ENCODE peak calls at places on chromosome 3, in four cellular contexts. E, N, S and C are unnamed samples.

GRCh38 chr3:60742606-60743145 is 508.6 kb downstream of the FHIT start:
- DNase-seq in E (no peak), S (no peak), N (peak; percentile 64), C (no peak)

GRCh38 chr3:60363817-60364216 is 887.4 kb downstream of the FHIT start:
- DNase-seq in S (no peak), N (peak; percentile 3), E (no peak), C (no peak)

GRCh38 chr3:125379483-125379882 is 4.4 kb upstream of the ZNF148 start:
- DNase-seq in E (no peak), S (no peak), N (no peak), C (no peak)

GRCh38 chr3:126124148-126124868 is 40.4 kb upstream of the SLC41A3 start:
- DNase-seq in S (peak; percentile 64), E (no peak), N (no peak), C (no peak)

GRCh38 chr3:52787672-52788625 is 6.6 kb upstream of the ITIH3 start:
- DNase-seq in E (no peak), S (peak; percentile 72), N (no peak), C (no peak)

GRCh38 chr3:94665922-94666321 is 603.1 kb downstream of the NSUN3 start:
- DNase-seq in S (no peak), E (no peak), N (no peak), C (no peak)

GRCh38 chr3:37442397-37442796 is 268.0 kb upstream of the LRRFIP2 start:
- DNase-seq in S (no peak), E (no peak), N (no peak), C (no peak)

GRCh38 chr3:77467702-77468407 is 428.0 kb downstream of the ROBO2 start:
- DNase-seq in E (no peak), S (no peak), N (no peak), C (peak; percentile 8)

GRCh38 chr3:39990532-39990931 is 181.1 kb downstream of the MYRIP start:
- DNase-seq in E (no peak), S (no peak), N (peak; percentile 79), C (peak; percentile 38)

GRCh38 chr3:31634485-31634884 is 101.8 kb downstream of the STT3B start:
- DNase-seq in N (peak; percentile 14), E (no peak), S (no peak), C (no peak)

GRCh38 chr3:18841422-18842343 is 306.6 kb upstream of the KCNH8 start:
- DNase-seq in E (no peak), N (peak; percentile 2), S (no peak), C (no peak)

GRCh38 chr3:46422617-46423016 is 15.6 kb downstream of the CCRL2 start:
- DNase-seq in N (peak; percentile 38), E (no peak), S (no peak), C (no peak)

GRCh38 chr3:149432149-149432548 is 42.3 kb upstream of the TM4SF4 start:
- DNase-seq in N (no peak), S (no peak), E (no peak), C (no peak)

GRCh38 chr3:195907730-195908438 is 467 bp downstream of the TNK2 start:
- DNase-seq in S (peak; percentile 79), N (no peak), E (peak; percentile 62), C (no peak)

GRCh38 chr3:132545471-132545870 is 51.6 kb upstream of the ACKR4 start:
- DNase-seq in E (no peak), S (no peak), N (peak; percentile 47), C (no peak)

GRCh38 chr3:50620420-50620819 is 3.5 kb downstream of the MAPKAPK3 start:
- DNase-seq in N (no peak), S (no peak), E (no peak), C (peak; percentile 76)

GRCh38 chr3:43704697-43705096 is 14.0 kb downstream of the ABHD5 start:
- DNase-seq in E (no peak), N (no peak), S (no peak), C (no peak)

GRCh38 chr3:114272271-114272670 is 21.6 kb upstream of the TIGIT start:
- DNase-seq in E (no peak), N (peak; percentile 13), S (no peak), C (no peak)

GRCh38 chr3:136943396-136943795 is 14.4 kb upstream of the IL20RB start:
- DNase-seq in S (no peak), E (no peak), N (no peak), C (no peak)

GRCh38 chr3:32347286-32348125 is 44.1 kb upstream of the CMTM7 start:
- DNase-seq in E (no peak), N (peak; percentile 22), S (no peak), C (no peak)

GRCh38 chr3:51384145-51384729 is 854 bp upstream of the MANF start:
- DNase-seq in S (no peak), N (no peak), E (peak; percentile 11), C (no peak)

GRCh38 chr3:94285874-94286273 is 223.0 kb downstream of the NSUN3 start:
- DNase-seq in E (no peak), N (peak; percentile 38), S (no peak), C (no peak)

GRCh38 chr3:192467230-192468186 is 259.8 kb downstream of the FGF12 start:
- DNase-seq in E (no peak), S (no peak), N (peak; percentile 65), C (peak; percentile 23)

GRCh38 chr3:10665611-10666010 is 150.4 kb upstream of the SLC6A11 start:
- DNase-seq in S (no peak), E (no peak), N (no peak), C (no peak)

GRCh38 chr3:38165722-38166387 is 518 bp downstream of the OXSR1 start:
- DNase-seq in S (no peak), N (peak; percentile 17), E (no peak), C (no peak)

GRCh38 chr3:172697558-172697957 is 13.3 kb downstream of the NCEH1 start:
- DNase-seq in S (no peak), E (no peak), N (no peak), C (no peak)

GRCh38 chr3:62926494-62926893 is 51.3 kb upstream of the CADPS start:
- DNase-seq in S (no peak), E (no peak), N (no peak), C (no peak)

GRCh38 chr3:105584351-105584790 is 217.7 kb downstream of the ALCAM start:
- DNase-seq in N (no peak), S (no peak), E (no peak), C (no peak)

GRCh38 chr3:188779537-188779936 is 392.2 kb upstream of the TPRG1 start:
- DNase-seq in E (no peak), S (no peak), N (no peak), C (no peak)

GRCh38 chr3:171348121-171348520 is 112.1 kb downstream of the TNIK start:
- DNase-seq in E (no peak), S (no peak), N (peak; percentile 58), C (no peak)

GRCh38 chr3:146020969-146021368 is 140.0 kb downstream of the PLOD2 start:
- DNase-seq in S (no peak), E (no peak), N (no peak), C (no peak)

GRCh38 chr3:13385373-13385965 is 34.7 kb downstream of the NUP210 start:
- DNase-seq in E (no peak), S (no peak), N (no peak), C (no peak)

GRCh38 chr3:162134571-162134970 is 638.0 kb downstream of the OTOL1 start:
- DNase-seq in E (no peak), S (no peak), N (peak; percentile 27), C (no peak)

GRCh38 chr3:126438746-126439145 is 36.9 kb downstream of the ZXDC start:
- DNase-seq in S (peak; percentile 59), E (no peak), N (no peak), C (no peak)

GRCh38 chr3:146550743-146551510 is 6.5 kb upstream of the PLSCR1 start:
- DNase-seq in N (peak; percentile 91), E (no peak), S (no peak), C (no peak)

GRCh38 chr3:132399054-132399929 is 18.0 kb upstream of the DNAJC13 start:
- DNase-seq in E (peak; percentile 7), S (no peak), N (peak; percentile 83), C (peak; percentile 14)

DNA sequence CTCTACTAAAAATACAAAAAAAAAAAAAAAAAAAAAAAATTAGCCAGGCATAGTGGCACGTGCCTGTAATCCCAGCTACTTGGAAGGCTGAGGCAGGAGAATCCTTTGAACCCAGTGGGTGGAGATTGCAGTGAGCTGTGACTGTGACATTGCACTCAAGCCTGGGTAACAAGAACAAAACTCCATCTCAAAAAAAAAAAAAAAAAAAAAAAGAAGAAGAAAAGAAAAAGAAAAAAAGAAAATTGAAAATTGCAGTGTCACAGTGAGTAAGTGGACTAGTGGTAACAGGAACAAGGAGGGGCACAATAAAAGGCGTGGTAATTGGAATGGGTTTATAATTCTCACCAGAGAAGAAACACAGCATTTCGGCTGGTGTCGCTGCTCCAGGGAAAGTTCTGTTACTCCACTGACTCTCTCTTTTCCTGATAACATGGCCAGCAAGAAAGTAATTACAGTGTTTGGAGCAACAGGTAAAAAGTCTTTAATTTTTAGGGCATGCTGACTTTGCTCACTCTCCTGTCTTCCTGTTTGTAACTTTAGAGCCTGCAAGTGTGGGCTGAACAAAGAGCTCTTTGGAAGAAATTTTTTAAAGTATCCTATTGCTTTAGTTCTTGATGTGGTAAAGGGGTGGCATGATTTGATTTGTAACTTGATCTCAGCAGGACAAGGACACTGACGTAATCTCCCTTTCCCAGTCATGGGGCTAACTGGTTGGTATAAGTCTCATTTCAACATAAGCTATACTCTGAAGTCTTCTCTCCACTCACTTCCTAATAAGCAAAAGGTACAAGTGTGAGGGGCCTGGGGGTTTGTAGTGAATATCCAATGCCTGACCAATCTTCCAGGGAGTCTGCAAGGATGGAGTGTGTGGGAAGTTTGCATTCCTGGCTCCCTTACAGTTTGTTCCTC is 22.0 kb upstream of the TRA2B start:
- DNase-seq in N (peak; percentile 88), S (no peak), E (no peak), C (no peak)
- H3K4me3 ChIP-seq in N (peak overlapping the region; percentile 24), S (no peak overlapping the region), E (no peak overlapping the region), C (no peak overlapping the region)

DNA sequence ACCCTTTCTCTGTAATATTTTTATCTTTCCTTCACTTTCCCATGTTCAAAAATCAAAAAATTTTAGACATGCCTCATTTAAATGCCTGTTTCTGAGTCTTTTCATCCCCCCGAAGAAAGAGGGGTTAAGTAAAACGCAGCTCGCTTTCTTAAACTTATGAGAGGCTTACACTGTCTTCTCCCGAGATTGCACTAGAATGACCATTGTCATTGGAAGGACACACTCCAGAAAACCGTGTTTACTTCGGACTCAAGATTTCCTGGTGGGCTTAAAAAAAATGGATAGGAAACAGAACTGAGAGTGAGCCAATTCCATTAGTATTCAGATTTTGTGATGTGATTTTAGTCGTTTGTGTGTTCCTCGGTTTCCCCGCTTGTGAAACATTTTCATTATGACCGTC is 1.3 kb downstream of the CRYBG3 start:
- DNase-seq in N (peak; percentile 20), S (no peak), E (no peak), C (no peak)
- H3K4me3 ChIP-seq in N (peak overlapping the region; percentile 90), S (peak overlapping the region; percentile 91), E (no peak overlapping the region), C (peak overlapping the region; percentile 79)

GRCh38 chr3:138950701-138951100 is 3.7 kb downstream of the FOXL2NB start:
- DNase-seq in E (no peak), S (no peak), N (no peak), C (no peak)

GRCh38 chr3:138949002-138949418 is 2.0 kb downstream of the FOXL2NB start:
- DNase-seq in S (no peak), E (no peak), N (no peak), C (no peak)

GRCh38 chr3:138950006-138950644 is 3.1 kb downstream of the FOXL2NB start:
- DNase-seq in N (no peak), E (no peak), S (peak; percentile 81), C (no peak)

GRCh38 chr3:138948371-138949001 is 1.5 kb downstream of the FOXL2NB start:
- DNase-seq in S (peak; percentile 45), N (no peak), E (no peak), C (no peak)

GRCh38 chr3:138949445-138950005 is 2.5 kb downstream of the FOXL2NB start:
- DNase-seq in N (no peak), S (peak; percentile 76), E (no peak), C (no peak)
- H3K4me3 ChIP-seq in N (peak overlapping the region; percentile 36), S (peak overlapping the region; percentile 3), E (no peak overlapping the region), C (no peak overlapping the region)

GRCh38 chr3:71258116-71258515 is 325.4 kb downstream of the FOXP1 start:
- DNase-seq in S (no peak), E (no peak), N (peak; percentile 84), C (no peak)
- H3K4me3 ChIP-seq in S (no peak overlapping the region), E (no peak overlapping the region), N (no peak overlapping the region), C (no peak overlapping the region)